ENCODE peak calls at places on chromosome 16, in seven cellular contexts. A, E, D, P, N, S and H are unnamed samples.

GRCh38 chr16:61148930-61149329 is 887.3 kb downstream of the CDH8 start:
- DNase-seq in A (no peak), E (no peak), D (no peak), P (no peak), N (no peak), S (no peak), H (peak)

GRCh38 chr16:22926105-22926751 is 112.3 kb downstream of the HS3ST2 start:
- DNase-seq in A (no peak), E (no peak), D (no peak), P (no peak), N (no peak), S (no peak), H (no peak)

GRCh38 chr16:75648265-75649076 is 898 bp downstream of the TERF2IP start:
- DNase-seq in A (peak), E (peak), D (peak), P (peak), N (peak), S (peak), H (peak)

GRCh38 chr16:55411231-55411630 is 67.8 kb upstream of the MMP2 start:
- DNase-seq in A (no peak), E (no peak), D (no peak), P (peak), N (no peak), S (no peak), H (no peak)

GRCh38 chr16:28935924-28936783 is 4.4 kb downstream of the CD19 start:
- DNase-seq in A (peak), E (peak), D (no peak), P (peak), N (peak), S (peak), H (peak)

GRCh38 chr16:58814348-58814801 is 80.3 kb upstream of the GOT2 start:
- DNase-seq in A (peak), E (peak), D (peak), P (peak), N (peak), S (peak), H (peak)

GRCh38 chr16:77674888-77675287 is 47.4 kb upstream of the NUDT7 start:
- DNase-seq in A (peak), E (no peak), D (no peak), P (peak), N (peak), S (no peak), H (no peak)

GRCh38 chr16:72995151-72995881 is 52.6 kb downstream of the ZFHX3 start:
- DNase-seq in A (peak), E (peak), D (peak), P (no peak), N (no peak), S (peak), H (peak)

GRCh38 chr16:28081391-28081790 is 17.9 kb upstream of the GSG1L start:
- DNase-seq in A (no peak), E (no peak), D (no peak), P (no peak), N (no peak), S (no peak), H (no peak)

GRCh38 chr16:58329147-58329546 is 34.3 kb upstream of the PRSS54 start:
- DNase-seq in A (no peak), E (no peak), D (no peak), P (peak), N (no peak), S (no peak), H (peak)

GRCh38 chr16:12504312-12504711 is 299.4 kb downstream of the CPPED1 start:
- DNase-seq in A (no peak), E (no peak), D (no peak), P (peak), N (no peak), S (no peak), H (no peak)

GRCh38 chr16:1310832-1311200 is 1.4 kb downstream of the UBE2I start:
- DNase-seq in A (peak), E (no peak), D (no peak), P (no peak), N (no peak), S (no peak), H (no peak)

GRCh38 chr16:85352221-85352620 is 239.9 kb upstream of the CIBAR2 start:
- DNase-seq in A (no peak), E (no peak), D (no peak), P (no peak), N (no peak), S (no peak), H (no peak)

GRCh38 chr16:9980981-9981380 is 201.2 kb downstream of the GRIN2A start:
- DNase-seq in A (no peak), E (no peak), D (no peak), P (no peak), N (no peak), S (no peak), H (no peak)

GRCh38 chr16:4021070-4021779 is 95.0 kb downstream of the ADCY9 start:
- DNase-seq in A (no peak), E (no peak), D (no peak), P (no peak), N (peak), S (no peak), H (no peak)

GRCh38 chr16:34078697-34079096 is 619.3 kb downstream of the TP53TG3F start:
- DNase-seq in A (no peak), E (no peak), D (peak), P (peak), N (no peak), S (no peak), H (peak)

DNA sequence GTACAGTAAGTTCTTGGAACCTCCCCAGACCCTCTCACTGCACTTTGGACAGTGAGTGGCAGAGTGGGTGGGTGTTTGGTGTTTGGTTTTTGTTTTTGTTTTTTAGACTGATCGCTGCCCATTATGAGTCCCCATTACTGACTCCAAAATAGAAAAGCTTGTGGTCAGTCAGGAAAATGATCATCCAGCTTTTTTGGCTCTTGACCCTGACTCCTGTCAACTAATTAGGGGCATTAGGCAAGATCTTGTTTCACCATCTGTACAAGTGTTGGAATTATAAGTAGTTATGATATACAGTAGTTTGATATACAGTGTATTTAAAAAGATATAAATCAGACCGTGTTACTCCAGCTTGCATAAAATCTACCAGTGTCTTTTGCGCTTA is 6.3 kb downstream of the LYRM1 start:
- DNase-seq in A (no peak), E (no peak), D (no peak), P (no peak), N (no peak), S (no peak), H (no peak)
- H3K9ac ChIP-seq in A (peak), E (no peak), D (no peak), P (peak), N (no peak), S (no peak), H (no peak)

GRCh38 chr16:71567931-71568330 is 9.0 kb downstream of the TAT start:
- DNase-seq in A (no peak), E (no peak), D (no peak), P (no peak), N (no peak), S (no peak), H (no peak)
- H4K8ac ChIP-seq in A (no peak), E (no peak), D (no peak), P (no peak), N (no peak), S (no peak), H (no peak)

DNA sequence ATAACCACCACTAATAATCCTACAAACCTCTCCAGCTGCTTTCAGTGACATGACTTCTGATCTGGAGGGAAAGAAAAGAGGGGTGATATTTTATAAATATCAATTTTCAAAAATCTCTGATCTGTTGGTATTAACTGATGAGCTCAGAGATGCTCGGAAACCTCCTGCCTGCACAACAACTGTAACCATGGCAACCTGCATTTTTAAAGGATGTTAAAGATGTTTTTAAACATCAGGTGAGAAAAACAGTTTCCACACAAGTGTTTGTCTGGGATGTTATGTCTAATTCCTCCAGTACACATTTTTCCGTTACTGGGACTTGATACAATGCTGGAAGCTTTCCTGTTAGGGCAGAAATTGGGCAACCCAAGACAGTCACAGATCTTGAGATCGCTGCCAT is 533.8 kb downstream of the CDH13 start:
- DNase-seq in A (no peak), E (no peak), D (no peak), P (no peak), N (no peak), S (no peak), H (no peak)
- H3K9ac ChIP-seq in A (no peak), E (no peak), D (no peak), P (no peak), N (no peak), S (no peak), H (no peak)

GRCh38 chr16:8667492-8667891 is 6.9 kb upstream of the ABAT start:
- DNase-seq in A (no peak), E (no peak), D (no peak), P (no peak), N (no peak), S (no peak), H (no peak)

GRCh38 chr16:8661703-8662102 is 12.7 kb upstream of the ABAT start:
- DNase-seq in A (no peak), E (no peak), D (no peak), P (no peak), N (no peak), S (no peak), H (no peak)

GRCh38 chr16:8665529-8665928 is 8.9 kb upstream of the ABAT start:
- DNase-seq in A (no peak), E (peak), D (no peak), P (no peak), N (no peak), S (no peak), H (peak)

GRCh38 chr16:8660841-8661301 is 13.5 kb upstream of the ABAT start:
- DNase-seq in A (peak), E (peak), D (peak), P (peak), N (peak), S (peak), H (peak)

DNA sequence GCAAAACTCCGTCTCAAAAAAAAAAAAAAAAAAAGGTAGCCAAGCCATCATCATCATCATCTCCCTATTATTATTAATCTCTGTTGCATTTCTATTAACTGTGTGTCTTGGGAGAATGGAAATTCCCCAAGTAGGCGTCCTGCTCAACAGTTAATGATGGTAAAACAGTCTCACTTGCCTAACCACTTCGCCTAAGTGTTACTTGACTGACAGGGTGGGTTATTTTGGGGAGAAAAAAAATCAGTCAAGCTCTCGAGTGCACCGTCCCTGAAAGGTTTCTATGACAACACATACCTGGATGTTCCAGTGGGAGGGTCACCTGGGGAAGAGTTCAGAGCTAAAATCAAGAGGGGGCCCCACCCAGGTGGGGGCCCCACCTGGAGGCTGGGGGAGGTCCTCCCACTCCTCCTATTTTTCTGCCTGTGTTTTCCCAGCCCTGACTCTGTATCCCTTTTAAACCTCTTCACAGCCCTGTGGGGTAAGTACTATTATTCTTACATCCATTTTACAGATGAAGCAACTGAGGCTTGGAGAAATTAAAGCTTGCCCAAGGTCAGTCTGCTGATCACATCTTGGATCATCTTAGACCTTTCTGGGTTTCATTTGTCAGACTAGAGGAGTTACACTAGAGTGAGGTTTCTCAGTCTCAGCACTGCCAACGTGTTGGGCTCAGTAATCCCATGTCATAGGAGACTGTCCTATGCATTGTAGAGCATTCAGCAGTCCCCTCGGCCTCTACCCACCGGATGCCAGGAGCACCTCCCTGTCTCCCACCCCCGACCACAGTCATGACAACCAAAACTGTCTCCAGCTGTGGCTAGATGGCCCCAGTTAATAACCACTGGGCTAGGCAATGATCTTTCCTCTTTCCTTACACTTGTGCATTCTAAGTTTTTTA is 11.0 kb upstream of the ABAT start:
- DNase-seq in A (no peak), E (no peak), D (no peak), P (no peak), N (no peak), S (no peak), H (no peak)
- H4K8ac ChIP-seq in A (no peak), E (no peak), D (no peak), P (no peak), N (no peak), S (no peak), H (no peak)

DNA sequence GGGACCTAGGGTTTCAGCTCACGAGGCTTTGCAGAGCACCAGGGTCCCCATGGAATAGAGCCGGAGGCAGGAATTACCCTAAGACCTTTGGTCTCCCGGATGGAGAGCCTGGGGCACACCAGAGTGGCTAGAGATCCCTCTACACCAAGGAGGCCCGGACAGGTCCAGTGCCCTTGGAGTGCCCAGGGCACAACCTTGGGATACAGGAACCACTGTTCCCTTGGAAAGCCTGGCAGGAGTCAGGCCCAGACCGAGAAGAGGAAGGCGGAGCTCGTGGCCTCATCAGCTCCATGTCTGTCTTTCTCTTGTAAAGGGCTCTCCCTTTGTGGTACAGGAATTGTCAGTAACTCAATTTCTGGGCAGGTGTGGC is 3.8 kb upstream of the DBNDD1 start:
- DNase-seq in A (no peak), E (no peak), D (no peak), P (no peak), N (no peak), S (no peak), H (no peak)
- H3K9ac ChIP-seq in A (peak), E (no peak), D (peak), P (peak), N (no peak), S (peak), H (no peak)

GRCh38 chr16:71584543-71585317 is 7.8 kb upstream of the TAT start:
- DNase-seq in A (no peak), E (no peak), D (no peak), P (no peak), N (no peak), S (no peak), H (no peak)
- H4K8ac ChIP-seq in A (no peak), E (no peak), D (no peak), P (no peak), N (no peak), S (no peak), H (no peak)

DNA sequence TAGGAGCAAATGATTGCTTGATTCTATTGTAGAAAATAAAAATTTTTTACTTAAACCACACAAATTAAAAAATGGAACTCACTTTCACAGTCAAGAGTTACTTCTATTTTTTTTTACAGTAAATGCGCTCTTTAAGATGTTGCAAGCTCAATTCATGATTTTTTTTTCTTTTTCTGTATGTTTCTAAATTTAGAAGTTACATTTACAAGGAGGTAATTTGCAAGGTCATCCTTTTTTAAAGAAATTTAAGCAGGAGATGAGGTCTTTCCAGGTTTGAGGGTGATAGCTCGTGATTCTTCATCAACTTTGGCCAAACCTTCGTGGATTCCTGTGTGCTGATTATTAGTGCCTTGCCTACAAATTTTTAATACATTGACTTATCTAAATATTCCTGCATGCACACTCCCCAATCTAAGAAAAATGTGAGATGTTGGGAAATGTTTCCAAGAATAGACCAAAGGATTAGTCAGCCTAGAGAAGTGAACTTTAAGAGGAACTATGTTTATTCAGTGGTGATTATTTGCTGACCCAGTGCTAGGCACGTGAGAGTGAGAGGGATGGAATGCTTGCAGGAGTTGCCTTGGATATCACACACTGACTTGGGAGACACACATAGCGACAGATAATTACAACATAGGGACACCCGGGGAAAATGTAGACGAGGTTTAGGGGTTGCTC is 429.8 kb downstream of the MAF start:
- DNase-seq in A (peak), E (no peak), D (no peak), P (no peak), N (no peak), S (no peak), H (no peak)
- H3K9ac ChIP-seq in A (no peak), E (no peak), D (no peak), P (no peak), N (no peak), S (no peak), H (no peak)

GRCh38 chr16:49338867-49339266 is 34.7 kb upstream of the C16orf78 start:
- DNase-seq in A (no peak), E (no peak), D (no peak), P (no peak), N (no peak), S (no peak), H (no peak)

GRCh38 chr16:49335828-49336227 is 37.8 kb upstream of the C16orf78 start:
- DNase-seq in A (no peak), E (no peak), D (no peak), P (no peak), N (no peak), S (no peak), H (no peak)

GRCh38 chr16:49333268-49333597 is 40.4 kb upstream of the C16orf78 start:
- DNase-seq in A (no peak), E (no peak), D (no peak), P (no peak), N (no peak), S (no peak), H (no peak)

GRCh38 chr16:49337814-49338350 is 35.7 kb upstream of the C16orf78 start:
- DNase-seq in A (no peak), E (no peak), D (no peak), P (no peak), N (no peak), S (peak), H (peak)

DNA sequence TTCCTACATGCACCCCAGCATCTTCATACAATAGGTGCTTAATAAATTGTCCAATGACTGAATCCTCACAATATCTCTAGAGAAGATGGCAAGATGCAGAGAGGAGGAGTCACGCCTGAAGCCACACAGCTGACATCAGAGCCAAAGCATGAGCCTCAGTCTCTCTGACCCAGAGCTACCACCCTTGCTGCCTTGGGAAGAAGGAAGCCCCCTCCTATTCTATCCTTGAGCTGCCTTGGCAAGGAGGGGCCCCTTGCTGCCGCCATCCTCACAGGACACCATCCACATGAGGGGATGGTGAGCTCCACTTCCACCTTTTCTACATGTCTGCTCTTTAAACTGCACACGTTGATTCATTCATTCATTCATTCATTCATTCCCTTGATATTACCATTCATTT is 37.0 kb upstream of the C16orf78 start:
- DNase-seq in A (no peak), E (no peak), D (no peak), P (no peak), N (no peak), S (no peak), H (no peak)
- H4K8ac ChIP-seq in A (no peak), E (no peak), D (no peak), P (no peak), N (no peak), S (no peak), H (no peak)